ENCODE peak calls at places on chromosomes 7 and 10, in eight cellular contexts. One of them, this sample, is unnamed.

GRCh38 chr10:6721964-6722615 is 142.0 kb upstream of the PRKCQ start:
- DNase-seq in GM13976: no peak
- DNase-seq in neural crest cell: no peak
- DNase-seq in GM04504: peak; percentile 89
- DNase-seq in NCI-H460: peak; percentile 46
- DNase-seq in choroid plexus epithelial cell: peak; percentile 79
- DNase-seq in WTC11: no peak
- DNase-seq in cardiac muscle cell: no peak
- DNase-seq in this sample: no peak

GRCh38 chr10:79310911-79311573 is 36.2 kb upstream of the PPIF start:
- DNase-seq in GM04504: no peak
- DNase-seq in WTC11: no peak
- DNase-seq in GM13976: no peak
- DNase-seq in cardiac muscle cell: no peak
- DNase-seq in NCI-H460: peak; percentile 89
- DNase-seq in choroid plexus epithelial cell: no peak
- DNase-seq in neural crest cell: peak; percentile 49
- DNase-seq in this sample: no peak

GRCh38 chr10:49652416-49653385 is 26.8 kb upstream of the C10orf53 start:
- DNase-seq in GM04504: no peak
- DNase-seq in WTC11: no peak
- DNase-seq in NCI-H460: no peak
- DNase-seq in cardiac muscle cell: no peak
- DNase-seq in GM13976: no peak
- DNase-seq in neural crest cell: no peak
- DNase-seq in choroid plexus epithelial cell: no peak
- DNase-seq in this sample: peak; percentile 32

GRCh38 chr10:123240776-123241175 is 86.6 kb downstream of the BUB3 start:
- DNase-seq in WTC11: no peak
- DNase-seq in GM04504: no peak
- DNase-seq in neural crest cell: no peak
- DNase-seq in cardiac muscle cell: no peak
- DNase-seq in choroid plexus epithelial cell: no peak
- DNase-seq in GM13976: no peak
- DNase-seq in NCI-H460: no peak
- DNase-seq in this sample: no peak

GRCh38 chr10:103547391-103547946 is 54.0 kb downstream of the NEURL1 start:
- DNase-seq in GM04504: no peak
- DNase-seq in WTC11: no peak
- DNase-seq in neural crest cell: no peak
- DNase-seq in cardiac muscle cell: no peak
- DNase-seq in GM13976: peak; percentile 13
- DNase-seq in NCI-H460: no peak
- DNase-seq in choroid plexus epithelial cell: no peak
- DNase-seq in this sample: peak; percentile 61

GRCh38 chr10:131094406-131095108 is 217.0 kb downstream of the TCERG1L start:
- DNase-seq in neural crest cell: no peak
- DNase-seq in NCI-H460: no peak
- DNase-seq in WTC11: no peak
- DNase-seq in GM13976: no peak
- DNase-seq in GM04504: no peak
- DNase-seq in cardiac muscle cell: no peak
- DNase-seq in choroid plexus epithelial cell: peak; percentile 33
- DNase-seq in this sample: no peak

GRCh38 chr10:116120688-116121087 is 152.3 kb downstream of the GFRA1 start:
- DNase-seq in GM13976: no peak
- DNase-seq in neural crest cell: peak; percentile 22
- DNase-seq in GM04504: no peak
- DNase-seq in NCI-H460: no peak
- DNase-seq in cardiac muscle cell: peak; percentile 46
- DNase-seq in choroid plexus epithelial cell: no peak
- DNase-seq in WTC11: peak; percentile 80
- DNase-seq in this sample: no peak

GRCh38 chr7:90824386-90825307 is 228.5 kb downstream of the CDK14 start:
- DNase-seq in neural crest cell: no peak
- DNase-seq in GM04504: peak; percentile 63
- DNase-seq in choroid plexus epithelial cell: peak; percentile 83
- DNase-seq in GM13976: no peak
- DNase-seq in WTC11: no peak
- DNase-seq in NCI-H460: no peak
- DNase-seq in cardiac muscle cell: no peak
- DNase-seq in this sample: no peak

GRCh38 chr7:13181221-13181620 is 493.8 kb downstream of the ARL4A start:
- DNase-seq in GM13976: no peak
- DNase-seq in WTC11: no peak
- DNase-seq in cardiac muscle cell: no peak
- DNase-seq in neural crest cell: no peak
- DNase-seq in NCI-H460: no peak
- DNase-seq in choroid plexus epithelial cell: peak; percentile 11
- DNase-seq in GM04504: no peak
- DNase-seq in this sample: peak; percentile 45

GRCh38 chr10:29650552-29650944 is 15.8 kb upstream of the SVIL start:
- DNase-seq in WTC11: no peak
- DNase-seq in choroid plexus epithelial cell: no peak
- DNase-seq in NCI-H460: no peak
- DNase-seq in GM04504: no peak
- DNase-seq in GM13976: no peak
- DNase-seq in neural crest cell: no peak
- DNase-seq in cardiac muscle cell: no peak
- DNase-seq in this sample: no peak

GRCh38 chr7:3056713-3057388 is 13.2 kb upstream of the CARD11 start:
- DNase-seq in GM04504: no peak
- DNase-seq in NCI-H460: no peak
- DNase-seq in neural crest cell: no peak
- DNase-seq in choroid plexus epithelial cell: no peak
- DNase-seq in WTC11: no peak
- DNase-seq in GM13976: no peak
- DNase-seq in cardiac muscle cell: no peak
- DNase-seq in this sample: no peak

GRCh38 chr7:82678259-82678658 is 234.7 kb upstream of the CACNA2D1 start:
- DNase-seq in choroid plexus epithelial cell: no peak
- DNase-seq in NCI-H460: no peak
- DNase-seq in WTC11: no peak
- DNase-seq in cardiac muscle cell: no peak
- DNase-seq in GM04504: no peak
- DNase-seq in neural crest cell: no peak
- DNase-seq in GM13976: no peak
- DNase-seq in this sample: no peak

GRCh38 chr7:77199008-77199966 is at the start of gene FGL2:
- DNase-seq in cardiac muscle cell: peak; percentile 33
- DNase-seq in neural crest cell: no peak
- DNase-seq in GM04504: peak; percentile 21
- DNase-seq in GM13976: no peak
- DNase-seq in NCI-H460: peak; percentile 6
- DNase-seq in choroid plexus epithelial cell: peak; percentile 73
- DNase-seq in WTC11: peak; percentile 25
- DNase-seq in this sample: no peak

GRCh38 chr10:132574783-132575319 is 37.3 kb downstream of the INPP5A start:
- DNase-seq in cardiac muscle cell: peak; percentile 47
- DNase-seq in GM13976: no peak
- DNase-seq in neural crest cell: no peak
- DNase-seq in GM04504: no peak
- DNase-seq in choroid plexus epithelial cell: peak; percentile 73
- DNase-seq in WTC11: peak; percentile 50
- DNase-seq in NCI-H460: no peak
- DNase-seq in this sample: no peak

GRCh38 chr10:12308976-12309375 is 40.4 kb upstream of the CAMK1D start:
- DNase-seq in NCI-H460: no peak
- DNase-seq in choroid plexus epithelial cell: no peak
- DNase-seq in GM13976: no peak
- DNase-seq in GM04504: no peak
- DNase-seq in cardiac muscle cell: no peak
- DNase-seq in neural crest cell: no peak
- DNase-seq in WTC11: no peak
- DNase-seq in this sample: no peak

This sample was measured in D341Med.